ENCODE peak calls at places on chromosomes 4 and X, in five cellular contexts. One of them, this sample, is unnamed.

GRCh38 chr4:69760455-69760854 is at the start of gene SULT1B1:
- DNase-seq in CD4-positive, alpha-beta memory T cell: peak; percentile 64
- DNase-seq in neural progenitor cell: no peak
- DNase-seq in hepatocyte: peak; percentile 56
- DNase-seq in fibroblast of lung: peak; percentile 56
- DNase-seq in this sample: no peak

GRCh38 chrX:48826876-48827653 is 752 bp downstream of the ERAS start:
- DNase-seq in CD4-positive, alpha-beta memory T cell: no peak
- DNase-seq in neural progenitor cell: no peak
- DNase-seq in hepatocyte: no peak
- DNase-seq in fibroblast of lung: no peak
- DNase-seq in this sample: peak; percentile 72

GRCh38 chrX:56248492-56248891 is 16.3 kb downstream of the KLF8 start:
- DNase-seq in CD4-positive, alpha-beta memory T cell: peak; percentile 35
- DNase-seq in neural progenitor cell: peak; percentile 60
- DNase-seq in hepatocyte: peak; percentile 65
- DNase-seq in fibroblast of lung: peak; percentile 19
- DNase-seq in this sample: peak; percentile 44

GRCh38 chr4:24210332-24210902 is 320.6 kb upstream of the PPARGC1A start:
- DNase-seq in CD4-positive, alpha-beta memory T cell: no peak
- DNase-seq in neural progenitor cell: no peak
- DNase-seq in hepatocyte: no peak
- DNase-seq in fibroblast of lung: peak; percentile 92
- DNase-seq in this sample: no peak

GRCh38 chrX:1387141-1387776 is 4.7 kb downstream of the SLC25A6 start:
- DNase-seq in CD4-positive, alpha-beta memory T cell: no peak
- DNase-seq in neural progenitor cell: no peak
- DNase-seq in hepatocyte: no peak
- DNase-seq in fibroblast of lung: no peak
- DNase-seq in this sample: peak; percentile 49

GRCh38 chr4:121064482-121064881 is 7.9 kb downstream of the NDNF start:
- DNase-seq in CD4-positive, alpha-beta memory T cell: no peak
- DNase-seq in neural progenitor cell: no peak
- DNase-seq in hepatocyte: no peak
- DNase-seq in fibroblast of lung: peak; percentile 3
- DNase-seq in this sample: no peak

GRCh38 chr4:78654809-78655208 is 103.2 kb downstream of the ANXA3 start:
- DNase-seq in CD4-positive, alpha-beta memory T cell: no peak
- DNase-seq in neural progenitor cell: no peak
- DNase-seq in hepatocyte: no peak
- DNase-seq in fibroblast of lung: peak; percentile 28
- DNase-seq in this sample: no peak

GRCh38 chr4:70778888-70779422 is 57.2 kb downstream of the RUFY3 start:
- DNase-seq in CD4-positive, alpha-beta memory T cell: no peak
- DNase-seq in neural progenitor cell: no peak
- DNase-seq in hepatocyte: peak; percentile 51
- DNase-seq in fibroblast of lung: peak; percentile 58
- DNase-seq in this sample: no peak

GRCh38 chrX:26783512-26784225 is 567.7 kb downstream of the MAGEB5 start:
- DNase-seq in CD4-positive, alpha-beta memory T cell: no peak
- DNase-seq in neural progenitor cell: peak; percentile 68
- DNase-seq in hepatocyte: peak; percentile 50
- DNase-seq in fibroblast of lung: peak; percentile 2
- DNase-seq in this sample: peak; percentile 2

GRCh38 chrX:132592880-132593279 is 104.0 kb upstream of the MBNL3 start:
- DNase-seq in CD4-positive, alpha-beta memory T cell: peak; percentile 28
- DNase-seq in neural progenitor cell: peak; percentile 49
- DNase-seq in hepatocyte: peak; percentile 25
- DNase-seq in fibroblast of lung: no peak
- DNase-seq in this sample: peak; percentile 21

GRCh38 chr4:81896936-81897335 is 425.2 kb upstream of the RASGEF1B start:
- DNase-seq in CD4-positive, alpha-beta memory T cell: no peak
- DNase-seq in neural progenitor cell: no peak
- DNase-seq in hepatocyte: no peak
- DNase-seq in fibroblast of lung: no peak
- DNase-seq in this sample: no peak

GRCh38 chr4:109113511-109113910 is 188.9 kb downstream of the COL25A1 start:
- DNase-seq in CD4-positive, alpha-beta memory T cell: no peak
- DNase-seq in neural progenitor cell: no peak
- DNase-seq in hepatocyte: no peak
- DNase-seq in fibroblast of lung: peak; percentile 4
- DNase-seq in this sample: no peak

DNA sequence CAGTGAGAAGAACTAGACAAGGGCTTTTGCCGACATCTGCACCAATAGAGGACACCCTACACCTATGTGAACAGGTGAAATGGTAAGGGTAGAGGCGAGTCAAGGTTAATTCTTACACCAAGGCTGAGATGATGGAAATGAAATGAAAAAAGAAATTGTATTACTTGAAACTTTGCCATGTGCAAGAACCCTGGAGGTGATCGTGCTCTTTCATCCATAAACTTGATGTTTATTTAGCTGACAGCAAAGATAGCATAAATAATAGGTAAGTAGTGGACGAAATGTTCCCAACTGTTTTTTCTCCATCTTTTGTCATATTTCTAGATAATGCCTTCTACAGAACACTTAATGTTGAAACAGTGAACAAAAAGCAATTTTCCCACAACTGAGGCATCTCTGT is 162.5 kb downstream of the BANK1 start:
- DNase-seq in CD4-positive, alpha-beta memory T cell: no peak
- DNase-seq in neural progenitor cell: no peak
- DNase-seq in hepatocyte: no peak
- DNase-seq in fibroblast of lung: no peak
- DNase-seq in this sample: no peak
- H3K4me3 ChIP-seq in CD4-positive, alpha-beta memory T cell: no peak overlapping the region
- H3K4me3 ChIP-seq in neural progenitor cell: no peak overlapping the region
- H3K4me3 ChIP-seq in hepatocyte: no peak overlapping the region
- H3K4me3 ChIP-seq in fibroblast of lung: no peak overlapping the region
- H3K4me3 ChIP-seq in this sample: no peak overlapping the region

DNA sequence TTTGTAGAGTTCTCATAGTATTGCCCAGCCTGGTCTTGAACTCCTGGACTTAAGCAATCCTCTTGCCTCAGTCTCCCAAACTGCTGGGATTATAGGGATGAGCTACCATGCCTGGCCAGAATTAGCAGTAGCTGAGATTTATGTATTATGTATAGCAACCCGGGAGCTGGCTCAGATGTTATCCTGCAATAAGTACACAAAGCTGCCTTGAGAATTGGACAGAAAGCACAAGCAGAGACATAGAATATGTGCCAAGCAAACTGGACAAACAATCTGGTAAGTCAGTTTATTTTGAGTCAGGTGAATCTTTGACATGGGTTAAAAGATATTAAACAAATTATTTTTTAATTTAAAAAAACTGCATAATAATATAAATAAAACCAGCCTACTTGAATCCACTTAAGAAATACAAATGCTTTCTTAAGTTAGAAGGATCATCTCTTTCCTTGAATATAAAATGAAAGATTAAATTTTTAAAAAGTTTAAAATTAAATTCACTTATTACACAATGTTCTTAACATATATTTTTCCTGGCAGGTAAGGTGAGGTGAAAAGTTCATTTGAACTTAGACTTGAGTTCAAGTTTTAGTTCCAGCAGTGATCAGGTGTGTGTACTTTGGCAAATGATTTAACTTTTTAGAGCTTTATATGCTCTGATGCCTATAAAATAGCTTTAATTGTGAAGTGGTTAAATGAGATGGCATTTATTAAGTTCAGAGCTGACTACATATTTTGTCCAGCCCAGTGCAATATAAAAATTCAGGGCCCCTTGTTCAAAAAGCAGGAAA is 87.8 kb upstream of the ACSL1 start:
- DNase-seq in CD4-positive, alpha-beta memory T cell: no peak
- DNase-seq in neural progenitor cell: no peak
- DNase-seq in hepatocyte: no peak
- DNase-seq in fibroblast of lung: no peak
- DNase-seq in this sample: no peak
- H3K36me3 ChIP-seq in CD4-positive, alpha-beta memory T cell: no peaks in the 10 kb centered on the region
- H3K36me3 ChIP-seq in neural progenitor cell: no peaks in the 10 kb centered on the region
- H3K36me3 ChIP-seq in hepatocyte: no peaks in the 10 kb centered on the region
- H3K36me3 ChIP-seq in fibroblast of lung: no peaks in the 10 kb centered on the region
- H3K36me3 ChIP-seq in this sample: no peaks in the 10 kb centered on the region

DNA sequence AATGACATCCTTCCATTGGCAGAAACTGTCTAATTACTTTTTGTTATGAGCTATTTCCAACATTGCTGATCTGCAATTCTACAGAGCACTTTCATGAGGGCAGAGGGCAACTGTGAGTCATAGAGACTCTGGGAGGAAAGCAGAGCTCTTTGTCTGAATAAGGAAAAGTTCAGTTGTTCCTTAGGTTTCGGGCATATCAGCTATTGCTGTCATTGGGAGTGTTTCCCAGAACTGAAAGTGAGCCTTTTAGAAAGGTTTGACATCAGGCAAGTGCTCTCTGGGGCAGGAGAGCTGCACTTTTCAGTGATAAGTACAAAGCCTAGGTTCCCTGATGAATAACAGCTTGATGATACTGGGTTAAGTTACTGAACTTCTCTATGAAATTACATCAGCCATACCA is 119.2 kb upstream of the EDNRA start:
- DNase-seq in CD4-positive, alpha-beta memory T cell: no peak
- DNase-seq in neural progenitor cell: no peak
- DNase-seq in hepatocyte: peak; percentile 75
- DNase-seq in fibroblast of lung: peak; percentile 93
- DNase-seq in this sample: no peak
- H3K27me3 ChIP-seq in CD4-positive, alpha-beta memory T cell: no peaks in the 10 kb centered on the region
- H3K27me3 ChIP-seq in neural progenitor cell: no peaks in the 10 kb centered on the region
- H3K27me3 ChIP-seq in hepatocyte: no peaks in the 10 kb centered on the region
- H3K27me3 ChIP-seq in fibroblast of lung: no peaks in the 10 kb centered on the region
- H3K27me3 ChIP-seq in this sample: no peaks in the 10 kb centered on the region

GRCh38 chrX:137051978-137052640 is 18.3 kb upstream of the GPR101 start:
- DNase-seq in CD4-positive, alpha-beta memory T cell: peak; percentile 84
- DNase-seq in neural progenitor cell: peak; percentile 77
- DNase-seq in hepatocyte: peak; percentile 70
- DNase-seq in fibroblast of lung: peak; percentile 24
- DNase-seq in this sample: peak; percentile 93

GRCh38 chrX:137058339-137059127 is 24.7 kb upstream of the GPR101 start:
- DNase-seq in CD4-positive, alpha-beta memory T cell: no peak
- DNase-seq in neural progenitor cell: no peak
- DNase-seq in hepatocyte: no peak
- DNase-seq in fibroblast of lung: no peak
- DNase-seq in this sample: no peak

GRCh38 chrX:137052641-137053235 is 18.9 kb upstream of the GPR101 start:
- DNase-seq in CD4-positive, alpha-beta memory T cell: peak; percentile 30
- DNase-seq in neural progenitor cell: peak; percentile 39
- DNase-seq in hepatocyte: no peak
- DNase-seq in fibroblast of lung: no peak
- DNase-seq in this sample: peak; percentile 69
- H3K4me3 ChIP-seq in CD4-positive, alpha-beta memory T cell: peak overlapping the region; percentile 49
- H3K4me3 ChIP-seq in neural progenitor cell: peak overlapping the region; percentile 48
- H3K4me3 ChIP-seq in hepatocyte: peak overlapping the region; percentile 23
- H3K4me3 ChIP-seq in fibroblast of lung: peak overlapping the region; percentile 53
- H3K4me3 ChIP-seq in this sample: peak overlapping the region; percentile 20

GRCh38 chr4:73098713-73099112 is 29.2 kb upstream of the COX18 start:
- DNase-seq in CD4-positive, alpha-beta memory T cell: no peak
- DNase-seq in neural progenitor cell: no peak
- DNase-seq in hepatocyte: no peak
- DNase-seq in fibroblast of lung: no peak
- DNase-seq in this sample: no peak
- H3K36me3 ChIP-seq in CD4-positive, alpha-beta memory T cell: peaks cover 23% of the 10 kb centered on the region
- H3K36me3 ChIP-seq in neural progenitor cell: peaks cover 35% of the 10 kb centered on the region
- H3K36me3 ChIP-seq in hepatocyte: no peaks in the 10 kb centered on the region
- H3K36me3 ChIP-seq in fibroblast of lung: peaks cover 14% of the 10 kb centered on the region
- H3K36me3 ChIP-seq in this sample: peaks cover 11% of the 10 kb centered on the region

This sample was measured in H7.